ENCODE peak calls at places on chromosomes 4 and X, in nine cellular contexts. Y, O, B, C, L, A, G, I and J are unnamed samples.

GRCh38 chr4:186557061-186557460 is 1.7 kb upstream of the MTNR1A start:
- DNase-seq in L (no peak), Y (no peak), B (no peak), I (no peak), C (no peak), A (no peak), G (no peak), O (no peak), J (no peak)

GRCh38 chrX:30659421-30659820 is 6.2 kb downstream of the GK start:
- DNase-seq in A (no peak), O (no peak), B (no peak), L (no peak), I (no peak), Y (no peak), G (no peak), C (no peak), J (no peak)

GRCh38 chr4:153763404-153763803 is 3.6 kb upstream of the RNF175 start:
- DNase-seq in L (no peak), A (no peak), O (no peak), C (no peak), G (no peak), I (no peak), Y (no peak), B (no peak), J (no peak)

GRCh38 chr4:126470862-126471261 is 1156.1 kb downstream of the FAT4 start:
- DNase-seq in Y (no peak), L (no peak), G (no peak), B (no peak), I (no peak), O (no peak), A (no peak), C (no peak), J (no peak)

GRCh38 chr4:79852305-79852730 is 220.7 kb downstream of the ANTXR2 start:
- DNase-seq in O (no peak), I (no peak), B (peak), G (no peak), L (no peak), A (no peak), Y (no peak), C (no peak), J (peak)

GRCh38 chrX:109856974-109857373 is 123.9 kb upstream of the ACSL4 start:
- DNase-seq in B (no peak), L (peak), C (no peak), Y (peak), G (no peak), A (no peak), O (peak), I (no peak), J (no peak)

GRCh38 chr4:53943345-53944085 is 120.9 kb downstream of the CHIC2 start:
- DNase-seq in A (no peak), Y (no peak), I (no peak), B (peak), C (no peak), L (no peak), G (no peak), O (no peak), J (no peak)

GRCh38 chrX:70755850-70756249 is 152.7 kb downstream of the TEX11 start:
- DNase-seq in B (no peak), O (no peak), C (peak), A (peak), L (no peak), G (peak), I (no peak), Y (no peak), J (peak)

GRCh38 chrX:7852166-7852565 is 9.2 kb downstream of the VCX start:
- DNase-seq in G (no peak), I (no peak), C (no peak), B (no peak), A (no peak), O (no peak), Y (no peak), L (no peak), J (no peak)

GRCh38 chr4:16034010-16034829 is 49.6 kb downstream of the PROM1 start:
- DNase-seq in O (no peak), B (no peak), L (no peak), G (no peak), Y (no peak), A (no peak), I (no peak), C (no peak), J (no peak)

GRCh38 chr4:68299492-68300457 is 50.1 kb downstream of the YTHDC1 start:
- DNase-seq in C (no peak), A (no peak), O (no peak), Y (no peak), B (no peak), I (no peak), G (no peak), L (no peak), J (no peak)

GRCh38 chr4:158484173-158484885 is 37.4 kb upstream of the RXFP1 start:
- DNase-seq in C (no peak), Y (no peak), I (no peak), L (no peak), A (no peak), B (no peak), O (no peak), G (no peak), J (no peak)

GRCh38 chr4:173194175-173194574 is 25.6 kb downstream of the GALNT7 start:
- DNase-seq in A (no peak), L (peak), Y (no peak), B (no peak), O (no peak), C (no peak), I (no peak), G (no peak), J (no peak)

GRCh38 chr4:81790477-81790876 is 318.8 kb upstream of the RASGEF1B start:
- DNase-seq in L (no peak), A (no peak), O (no peak), B (no peak), Y (no peak), C (no peak), G (no peak), I (no peak), J (no peak)

GRCh38 chr4:1080961-1081688 is 32.2 kb downstream of the RNF212 start:
- DNase-seq in B (peak), G (no peak), I (peak), L (no peak), O (no peak), A (no peak), C (no peak), Y (no peak), J (peak)

GRCh38 chr4:83112678-83113428 is 1.7 kb downstream of the PLAC8 start:
- DNase-seq in C (peak), L (no peak), B (no peak), I (no peak), Y (no peak), A (no peak), G (no peak), O (no peak), J (no peak)

GRCh38 chr4:138392751-138393308 is 150.7 kb upstream of the SLC7A11 start:
- DNase-seq in O (no peak), L (no peak), B (no peak), I (no peak), A (no peak), G (no peak), C (no peak), Y (no peak), J (no peak)

GRCh38 chrX:64206556-64207162 is 1.2 kb upstream of the AMER1 start:
- DNase-seq in C (no peak), A (no peak), L (no peak), B (no peak), Y (no peak), O (no peak), I (no peak), G (no peak), J (no peak)

GRCh38 chr4:105092768-105093167 is 53.9 kb upstream of the TET2 start:
- DNase-seq in A (no peak), I (no peak), O (no peak), L (no peak), Y (no peak), G (no peak), B (no peak), C (no peak), J (no peak)

GRCh38 chr4:155811171-155811570 is 52.4 kb downstream of the GUCY1B1 start:
- DNase-seq in B (no peak), L (no peak), Y (no peak), A (no peak), I (no peak), C (no peak), G (no peak), O (no peak), J (no peak)

GRCh38 chr4:165191253-165191652 is 16.1 kb upstream of the KLHL2 start:
- DNase-seq in A (no peak), Y (no peak), G (no peak), O (no peak), L (no peak), C (no peak), I (no peak), B (no peak), J (no peak)

GRCh38 chrX:29419774-29420553 is 795.4 kb upstream of the MAGEB2 start:
- DNase-seq in A (no peak), C (no peak), B (no peak), Y (no peak), I (no peak), L (no peak), O (no peak), G (no peak), J (no peak)

GRCh38 chr4:15043226-15043625 is 40.9 kb downstream of the CPEB2 start:
- DNase-seq in C (no peak), Y (no peak), G (no peak), B (no peak), A (no peak), O (no peak), I (peak), L (no peak), J (no peak)

GRCh38 chr4:106032851-106033286 is 137.6 kb downstream of the NPNT start:
- DNase-seq in I (peak), B (peak), L (no peak), A (no peak), O (no peak), C (no peak), G (no peak), Y (no peak), J (no peak)

GRCh38 chr4:89492476-89493110 is 185.0 kb upstream of the GPRIN3 start:
- DNase-seq in C (no peak), Y (no peak), G (no peak), L (no peak), A (no peak), B (no peak), O (no peak), I (no peak), J (no peak)

GRCh38 chrX:789096-789495 is 158.5 kb downstream of the SHOX start:
- DNase-seq in A (no peak), G (no peak), B (no peak), C (no peak), O (no peak), I (no peak), L (no peak), Y (no peak), J (no peak)

GRCh38 chrX:8848921-8849320 is 47.7 kb upstream of the FAM9A start:
- DNase-seq in L (no peak), C (no peak), G (no peak), B (no peak), O (no peak), Y (no peak), I (no peak), A (no peak), J (no peak)

GRCh38 chr4:41887821-41888699 is 47.2 kb upstream of the TMEM33 start:
- DNase-seq in C (peak), B (no peak), O (peak), Y (no peak), G (no peak), A (peak), L (peak), I (peak), J (no peak)

GRCh38 chr4:7947927-7948326 is 8.3 kb upstream of the AFAP1 start:
- DNase-seq in L (no peak), O (no peak), I (no peak), B (no peak), G (no peak), A (no peak), Y (no peak), C (no peak), J (no peak)

GRCh38 chr4:95027906-95028618 is 270.3 kb downstream of the BMPR1B start:
- DNase-seq in O (no peak), Y (no peak), L (peak), A (no peak), I (no peak), C (no peak), G (no peak), B (no peak), J (no peak)